ENCODE peak calls at places on chromosomes 4 and X, in eight cellular contexts. Q, U, L, R, E, H, N and F are unnamed samples. For H3K4me1, the result is how much of the 10 kb centered on the place peaks cover.

GRCh38 chr4:62225972-62226371 is 1025.8 kb downstream of the ADGRL3 start:
- DNase-seq in Q (no peak), U (no peak), L (no peak), R (no peak), E (no peak), H (no peak), N (no peak), F (no peak)

GRCh38 chr4:122246551-122246950 is 94.4 kb downstream of the BLTP1 start:
- DNase-seq in Q (no peak), U (no peak), L (no peak), R (no peak), E (no peak), H (no peak), N (no peak), F (no peak)

GRCh38 chr4:42643685-42644084 is 13.2 kb downstream of the ATP8A1 start:
- DNase-seq in Q (no peak), U (no peak), L (no peak), R (no peak), E (no peak), H (no peak), N (no peak), F (no peak)

GRCh38 chr4:68927165-68927564 is 24.4 kb downstream of the UGT2A3 start:
- DNase-seq in Q (no peak), U (no peak), L (no peak), R (no peak), E (no peak), H (no peak), N (no peak), F (no peak)

GRCh38 chr4:76339364-76339763 is 32.8 kb downstream of the STBD1 start:
- DNase-seq in Q (no peak), U (no peak), L (no peak), R (no peak), E (no peak), H (no peak), N (no peak), F (no peak)

GRCh38 chr4:162683659-162684370 is 482.9 kb downstream of the NAF1 start:
- DNase-seq in Q (no peak), U (no peak), L (no peak), R (no peak), E (no peak), H (no peak), N (no peak), F (no peak)

GRCh38 chr4:155820887-155821529 is 45.1 kb downstream of the ASIC5 start:
- DNase-seq in Q (no peak), U (no peak), L (no peak), R (no peak), E (no peak), H (no peak), N (peak), F (no peak)

GRCh38 chr4:117560329-117560728 is 474.0 kb upstream of the NDST3 start:
- DNase-seq in Q (peak), U (no peak), L (no peak), R (no peak), E (no peak), H (no peak), N (peak), F (no peak)

GRCh38 chrX:110786486-110786885 is 9.1 kb downstream of the CHRDL1 start:
- DNase-seq in Q (no peak), U (no peak), L (no peak), R (no peak), E (no peak), H (no peak), N (no peak), F (no peak)

GRCh38 chr4:25913056-25913850 is 767 bp upstream of the SMIM20 start:
- DNase-seq in Q (no peak), U (peak), L (peak), R (peak), E (peak), H (peak), N (peak), F (peak)

GRCh38 chr4:147981305-147981704 is 249.4 kb downstream of the ARHGAP10 start:
- DNase-seq in Q (no peak), U (no peak), L (no peak), R (no peak), E (no peak), H (no peak), N (no peak), F (no peak)

GRCh38 chr4:90951037-90951436 is 823.8 kb downstream of the CCSER1 start:
- DNase-seq in Q (peak), U (no peak), L (peak), R (no peak), E (no peak), H (no peak), N (peak), F (no peak)

GRCh38 chr4:53962516-53963225 is 101.7 kb downstream of the CHIC2 start:
- DNase-seq in Q (peak), U (no peak), L (no peak), R (no peak), E (no peak), H (no peak), N (no peak), F (no peak)

GRCh38 chr4:139977838-139978604 is 176.0 kb downstream of the MAML3 start:
- DNase-seq in Q (no peak), U (no peak), L (no peak), R (no peak), E (no peak), H (no peak), N (no peak), F (no peak)

GRCh38 chrX:9340619-9341304 is 124.1 kb upstream of the TBL1X start:
- DNase-seq in Q (peak), U (peak), L (no peak), R (peak), E (peak), H (peak), N (peak), F (peak)

GRCh38 chrX:154603438-154604430 is 15.3 kb downstream of the CTAG1B start:
- DNase-seq in Q (peak), U (no peak), L (peak), R (no peak), E (no peak), H (no peak), N (no peak), F (no peak)

GRCh38 chr4:70676554-70677090 is 10.3 kb upstream of the JCHAIN start:
- DNase-seq in Q (no peak), U (no peak), L (no peak), R (no peak), E (no peak), H (no peak), N (no peak), F (no peak)

GRCh38 chr4:128573781-128574508 is 235.6 kb upstream of the JADE1 start:
- DNase-seq in Q (peak), U (no peak), L (no peak), R (no peak), E (no peak), H (no peak), N (peak), F (no peak)

GRCh38 chr4:166981847-166982246 is 252.4 kb downstream of the SPOCK3 start:
- DNase-seq in Q (no peak), U (no peak), L (no peak), R (no peak), E (no peak), H (no peak), N (no peak), F (no peak)

DNA sequence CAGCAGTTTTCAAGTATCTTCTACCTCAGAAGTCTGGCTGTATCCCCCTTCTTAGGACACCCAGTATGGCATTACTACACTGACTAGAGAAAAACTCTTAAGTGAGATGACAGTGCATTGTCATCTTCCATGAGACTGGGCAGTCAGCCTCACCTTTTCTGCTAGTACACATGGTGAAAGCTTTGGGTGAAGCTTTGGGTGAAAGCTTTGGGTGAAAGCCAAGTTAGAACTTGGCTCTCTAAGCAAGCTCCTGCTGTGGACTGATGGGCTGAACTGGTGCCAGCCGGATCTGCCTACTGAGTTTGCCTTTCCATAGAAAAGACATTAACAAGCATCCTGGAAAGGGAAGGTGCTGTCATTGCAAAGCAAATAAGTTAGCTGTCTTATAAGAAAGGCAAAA is 8.8 kb downstream of the EPHA5 start:
- DNase-seq in Q (no peak), U (no peak), L (peak), R (no peak), E (no peak), H (no peak), N (peak), F (no peak)
- H3K4me1 ChIP-seq in Q (under half), U (under half), L (under half), R (under half), E (under half), H (under half), N (under half), F (under half)

GRCh38 chr4:145503486-145504072 is 21.9 kb downstream of the SMAD1 start:
- DNase-seq in Q (no peak), U (no peak), L (no peak), R (no peak), E (no peak), H (no peak), N (no peak), F (no peak)
- H3K4me1 ChIP-seq in Q (under half), U (half or more), L (half or more), R (half or more), E (half or more), H (under half), N (under half), F (under half)

DNA sequence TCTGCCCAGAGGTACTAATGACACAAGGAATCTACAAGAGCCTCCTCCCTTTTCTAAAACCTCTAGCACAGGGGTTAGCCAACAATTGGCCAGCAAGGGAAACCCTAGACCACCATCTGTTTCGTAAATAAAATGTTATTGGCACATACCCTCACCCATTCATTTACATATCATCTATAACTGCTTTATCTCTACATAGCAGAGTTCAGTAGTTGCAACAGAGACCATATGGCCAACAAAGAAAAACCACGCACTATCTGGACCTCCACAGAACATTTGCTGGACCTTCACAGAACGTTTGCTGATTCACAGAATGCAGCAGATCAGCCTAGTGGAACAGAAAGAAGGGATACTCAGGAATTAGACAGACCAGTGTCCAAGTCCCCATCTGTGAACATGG is 9.4 kb downstream of the SLC2A9 start:
- DNase-seq in Q (peak), U (no peak), L (no peak), R (no peak), E (no peak), H (no peak), N (no peak), F (no peak)
- H3K4me1 ChIP-seq in Q (under half), U (under half), L (under half), R (under half), E (under half), H (under half), N (under half), F (under half)

DNA sequence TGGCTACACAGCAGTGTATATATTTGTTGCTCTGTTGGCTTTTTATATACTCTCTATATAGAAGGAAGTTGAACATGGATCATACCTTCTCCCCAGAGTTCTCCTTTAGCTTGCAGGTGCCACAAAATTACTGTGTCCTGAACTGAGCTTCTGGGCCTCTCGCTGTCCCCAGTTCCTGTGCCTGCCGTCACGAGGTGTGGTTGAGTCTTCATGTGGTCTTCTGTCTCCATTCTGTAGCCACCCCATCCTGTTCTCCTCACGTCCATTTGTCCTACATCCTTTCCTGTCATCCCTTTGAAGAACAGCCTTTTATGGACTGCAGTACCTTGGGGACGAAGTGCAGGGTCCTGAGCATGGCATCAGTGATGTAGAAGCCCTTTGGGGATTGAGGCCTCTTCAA is 14.5 kb downstream of the TMEM131L start:
- DNase-seq in Q (no peak), U (no peak), L (no peak), R (no peak), E (no peak), H (no peak), N (no peak), F (no peak)
- H3K4me1 ChIP-seq in Q (under half), U (half or more), L (under half), R (half or more), E (under half), H (under half), N (under half), F (under half)

DNA sequence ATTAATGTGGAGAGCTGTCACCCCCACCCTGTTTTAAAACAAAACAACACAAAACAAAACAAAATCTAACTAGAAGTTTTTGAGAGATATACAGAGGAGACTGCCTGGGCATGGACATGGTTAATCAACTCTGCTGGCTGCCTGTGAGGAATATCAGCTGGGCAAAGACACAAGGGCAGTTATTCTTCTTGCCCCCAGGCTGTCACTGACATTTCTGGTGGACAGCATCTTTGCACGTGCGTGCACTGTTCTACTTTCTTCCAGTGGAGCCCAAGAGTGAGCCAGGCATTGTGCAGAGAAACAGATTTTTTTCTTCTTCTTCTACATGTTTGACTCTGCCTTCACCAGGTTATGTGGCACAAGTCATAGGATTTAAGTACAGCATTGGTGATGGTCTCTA is 13.8 kb downstream of the IRS4 start:
- DNase-seq in Q (no peak), U (no peak), L (no peak), R (no peak), E (no peak), H (no peak), N (no peak), F (no peak)
- H3K4me1 ChIP-seq in Q (under half), U (under half), L (under half), R (under half), E (under half), H (under half), N (under half), F (under half)